ENCODE peak calls at places on chromosomes 2 and 18, in six cellular contexts. S, H, N, F, I and Y are unnamed samples.
A peak's percentile ranks its signal among the peaks of the same experiment; 100 is the strongest.

GRCh38 chr2:146982393-146982846 is 862.4 kb upstream of the ACVR2A start:
- DNase-seq in H (no peak), N (peak; percentile 69), S (no peak), F (no peak), I (no peak), Y (peak; percentile 84)

GRCh38 chr2:239533917-239534316 is 133.1 kb upstream of the HDAC4 start:
- DNase-seq in F (no peak), S (no peak), N (no peak), H (no peak), I (no peak), Y (no peak)

GRCh38 chr2:70510213-70510820 is 43.3 kb downstream of the TGFA start:
- DNase-seq in S (no peak), H (no peak), I (no peak), N (no peak), F (no peak), Y (no peak)

GRCh38 chr2:96305091-96305978 is at the start of gene SNRNP200:
- DNase-seq in N (peak; percentile 72), H (peak; percentile 89), I (peak; percentile 91), F (peak; percentile 91), S (peak; percentile 88), Y (peak; percentile 77)

GRCh38 chr2:231270221-231271114 is 72.0 kb downstream of the ARMC9 start:
- DNase-seq in S (no peak), N (no peak), H (no peak), I (no peak), F (no peak), Y (no peak)

GRCh38 chr18:9742588-9743131 is 34.6 kb downstream of the RAB31 start:
- DNase-seq in H (peak; percentile 42), N (peak; percentile 36), F (peak; percentile 32), I (no peak), S (no peak), Y (peak; percentile 26)

GRCh38 chr2:28552045-28552823 is 56.4 kb downstream of the PLB1 start:
- DNase-seq in F (no peak), H (peak; percentile 31), N (peak; percentile 72), S (no peak), I (no peak), Y (no peak)

GRCh38 chr18:9021458-9021857 is 81.0 kb upstream of the NDUFV2 start:
- DNase-seq in F (no peak), N (no peak), I (no peak), S (no peak), H (no peak), Y (no peak)

GRCh38 chr18:41982942-41983660 is 28.1 kb downstream of the PIK3C3 start:
- DNase-seq in S (no peak), I (no peak), N (peak; percentile 20), F (no peak), H (no peak), Y (peak; percentile 57)

GRCh38 chr2:6526093-6526824 is 339.4 kb downstream of the CMPK2 start:
- DNase-seq in I (no peak), H (peak; percentile 37), F (no peak), N (no peak), S (no peak), Y (peak; percentile 45)

GRCh38 chr2:239601201-239601851 is 200.5 kb upstream of the HDAC4 start:
- DNase-seq in S (no peak), H (no peak), F (no peak), N (no peak), I (no peak), Y (no peak)

GRCh38 chr2:191333911-191334357 is 88.7 kb downstream of the MYO1B start:
- DNase-seq in I (no peak), N (peak; percentile 92), F (no peak), H (no peak), S (no peak), Y (peak; percentile 82)

GRCh38 chr2:139720056-139720455 is 939.9 kb upstream of the NXPH2 start:
- DNase-seq in N (no peak), H (no peak), I (no peak), F (no peak), S (no peak), Y (no peak)

GRCh38 chr2:96534701-96535181 is 1.8 kb upstream of the ARID5A start:
- DNase-seq in S (peak; percentile 12), F (no peak), H (no peak), I (no peak), N (no peak), Y (peak; percentile 77)

GRCh38 chr18:60936101-60936500 is 397.1 kb upstream of the CDH20 start:
- DNase-seq in F (no peak), I (no peak), N (no peak), S (no peak), H (no peak), Y (no peak)

GRCh38 chr18:51857989-51858388 is 482.0 kb upstream of the DCC start:
- DNase-seq in I (no peak), H (no peak), F (peak; percentile 5), N (no peak), S (no peak), Y (no peak)

GRCh38 chr2:237414056-237414661 is at the start of gene COL6A3:
- DNase-seq in H (no peak), I (no peak), S (no peak), F (no peak), N (peak; percentile 98), Y (no peak)

GRCh38 chr2:174573621-174574081 is 24.0 kb downstream of the WIPF1 start:
- DNase-seq in S (no peak), N (no peak), I (peak; percentile 52), H (no peak), F (no peak), Y (peak; percentile 23)

GRCh38 chr2:15666776-15667578 is 75.3 kb downstream of the DDX1 start:
- DNase-seq in I (no peak), S (no peak), N (no peak), H (no peak), F (no peak), Y (peak; percentile 51)
- H3K27ac ChIP-seq in I (no peak overlapping the region), S (no peak overlapping the region), N (no peak overlapping the region), H (no peak overlapping the region), F (no peak overlapping the region), Y (no peak overlapping the region)

DNA sequence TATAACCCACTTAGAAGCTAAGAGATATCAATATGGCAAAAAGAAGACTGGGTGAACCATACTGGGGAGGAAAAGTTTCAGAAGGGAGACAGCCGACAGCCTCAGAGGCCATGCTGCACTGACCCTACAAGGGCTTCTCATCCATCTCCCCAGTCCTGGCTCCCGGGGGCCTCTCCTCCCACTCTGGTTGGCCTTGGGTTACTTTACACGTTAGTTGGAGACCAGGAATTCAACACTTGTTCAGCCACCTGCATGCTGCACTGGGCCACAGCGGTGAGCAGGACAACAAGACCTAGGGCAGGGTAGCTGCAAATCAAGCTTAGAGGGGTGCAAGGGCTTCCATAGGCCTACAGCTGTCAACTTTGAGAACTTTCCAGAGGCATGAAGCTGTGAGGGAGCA is 28.6 kb upstream of the IL1R2 start:
- DNase-seq in I (no peak), F (no peak), H (no peak), N (no peak), S (no peak), Y (no peak)
- H3K4me1 ChIP-seq in I (no peaks in the 10 kb centered on the region), F (no peaks in the 10 kb centered on the region), H (no peaks in the 10 kb centered on the region), N (peaks cover 21% of the 10 kb centered on the region), S (no peaks in the 10 kb centered on the region), Y (peaks cover 7% of the 10 kb centered on the region)

DNA sequence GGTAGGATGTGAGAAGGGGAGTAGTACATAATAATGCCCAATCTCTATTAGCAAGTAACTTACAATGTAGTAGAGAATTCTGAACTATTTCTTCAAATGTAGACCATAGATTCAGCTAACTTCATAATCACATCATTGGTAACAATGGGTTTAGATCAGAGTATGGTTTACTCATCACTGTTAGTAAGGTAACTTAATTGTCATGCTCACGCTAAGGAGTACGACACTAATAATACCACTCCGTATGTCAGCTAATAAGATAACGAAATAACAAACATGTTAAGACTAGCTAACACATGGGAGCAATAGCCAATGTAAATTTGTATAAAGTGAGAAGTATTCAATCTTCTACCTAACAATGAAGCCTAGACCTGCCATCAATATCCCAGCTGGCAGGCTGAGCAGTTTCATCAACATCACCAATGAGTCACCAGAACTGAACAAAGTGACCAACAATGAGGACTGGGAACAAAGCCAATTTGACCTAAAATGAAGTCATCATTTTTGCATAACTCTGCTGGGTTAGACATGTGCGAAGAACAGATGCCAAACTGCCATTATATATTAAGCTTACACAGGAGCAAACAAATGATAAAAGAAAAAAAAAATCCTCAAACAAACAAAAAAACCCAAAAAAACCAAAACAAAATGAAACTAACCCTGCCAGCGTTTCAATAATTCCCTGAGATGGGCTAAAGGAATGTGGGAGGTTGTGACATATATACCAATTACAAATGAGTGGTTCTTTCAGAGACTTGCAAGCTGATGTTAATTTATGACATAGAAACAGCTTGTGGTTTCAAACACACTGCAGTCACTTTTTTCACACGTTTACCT is 56.6 kb upstream of the CCDC141 start:
- DNase-seq in H (peak; percentile 99), I (no peak), F (peak; percentile 84), N (peak; percentile 94), S (peak; percentile 23), Y (peak; percentile 97)
- H3K27ac ChIP-seq in H (peak overlapping the region; percentile 50), I (no peak overlapping the region), F (peak overlapping the region; percentile 22), N (no peak overlapping the region), S (no peak overlapping the region), Y (peak overlapping the region; percentile 67)

GRCh38 chr18:74457043-74457742 is at the start of gene DIPK1C:
- DNase-seq in S (no peak), I (no peak), H (no peak), N (no peak), F (peak; percentile 7), Y (no peak)
- H3K4me1 ChIP-seq in S (no peaks in the 10 kb centered on the region), I (peaks cover 5% of the 10 kb centered on the region), H (no peaks in the 10 kb centered on the region), N (no peaks in the 10 kb centered on the region), F (peaks cover 4% of the 10 kb centered on the region), Y (no peaks in the 10 kb centered on the region)

DNA sequence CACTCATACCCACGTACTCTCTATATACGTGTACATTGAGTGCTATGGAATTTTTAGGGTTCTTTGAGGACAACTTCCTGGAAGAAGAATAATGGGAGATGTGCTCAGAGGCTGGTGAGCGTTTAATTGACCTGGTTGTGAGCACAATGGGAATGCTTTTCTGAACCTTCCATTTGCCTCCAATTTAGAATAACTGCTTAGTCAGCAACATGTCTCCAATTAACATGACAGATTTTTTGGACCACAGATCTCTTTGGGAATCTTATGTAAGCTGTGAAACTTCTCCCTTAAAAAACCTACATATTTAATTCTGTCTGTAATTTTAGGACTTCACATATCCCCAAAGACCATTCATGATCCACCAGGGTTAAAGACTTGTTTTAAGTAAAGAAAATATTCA is 166.7 kb upstream of the TNP1 start:
- DNase-seq in H (no peak), I (no peak), F (no peak), S (no peak), N (no peak), Y (no peak)
- H3K27ac ChIP-seq in H (no peak overlapping the region), I (no peak overlapping the region), F (no peak overlapping the region), S (no peak overlapping the region), N (no peak overlapping the region), Y (no peak overlapping the region)

GRCh38 chr2:176099737-176100546 is at the start of gene HOXD12:
- DNase-seq in H (no peak), I (no peak), N (no peak), S (no peak), F (no peak), Y (no peak)

GRCh38 chr2:176100547-176101140 is 1.0 kb downstream of the HOXD12 start:
- DNase-seq in S (no peak), N (no peak), F (no peak), I (no peak), H (no peak), Y (no peak)

GRCh38 chr2:176102309-176102866 is 2.8 kb downstream of the HOXD12 start:
- DNase-seq in N (no peak), I (no peak), S (no peak), F (no peak), H (no peak), Y (no peak)

GRCh38 chr2:176101216-176101845 is 1.7 kb downstream of the HOXD12 start:
- DNase-seq in H (no peak), S (no peak), N (no peak), F (no peak), I (no peak), Y (no peak)

GRCh38 chr2:176101862-176102261 is 2.3 kb downstream of the HOXD12 start:
- DNase-seq in H (no peak), S (no peak), F (no peak), N (no peak), I (no peak), Y (no peak)
- H3K4me1 ChIP-seq in H (peaks cover 11% of the 10 kb centered on the region), S (no peaks in the 10 kb centered on the region), F (peaks cover 32% of the 10 kb centered on the region), N (peaks cover under 1% of the 10 kb centered on the region), I (peaks cover 17% of the 10 kb centered on the region), Y (no peaks in the 10 kb centered on the region)